ENCODE peak calls at places on chromosomes 3 and 15, in six cellular contexts. V, K, J, S, R and B are unnamed samples.

GRCh38 chr3:12303532-12303931 is 14.7 kb downstream of the PPARG start:
- DNase-seq in K (no peak), J (no peak), V (peak; percentile 99), S (no peak), R (no peak), B (no peak)

GRCh38 chr3:53236112-53236841 is 19.5 kb downstream of the TKT start:
- DNase-seq in J (peak; percentile 39), K (peak; percentile 66), R (peak; percentile 78), S (no peak), V (peak; percentile 88), B (no peak)

GRCh38 chr3:162710332-162711112 is 1213.9 kb downstream of the OTOL1 start:
- DNase-seq in R (peak; percentile 48), V (no peak), K (no peak), S (no peak), J (no peak), B (no peak)

GRCh38 chr3:176814252-176814651 is 383.0 kb downstream of the TBL1XR1 start:
- DNase-seq in K (peak; percentile 91), S (peak; percentile 45), R (peak; percentile 43), V (peak; percentile 35), J (no peak), B (peak; percentile 30)

GRCh38 chr3:176978441-176978840 is 218.8 kb downstream of the TBL1XR1 start:
- DNase-seq in V (peak; percentile 16), K (no peak), R (no peak), J (no peak), S (no peak), B (no peak)

GRCh38 chr3:34078418-34078817 is 280.0 kb downstream of the PDCD6IP start:
- DNase-seq in V (no peak), K (no peak), J (no peak), S (no peak), R (no peak), B (no peak)

GRCh38 chr3:111299070-111299672 is 227.6 kb downstream of the NECTIN3 start:
- DNase-seq in K (no peak), R (no peak), J (no peak), S (no peak), V (peak; percentile 51), B (no peak)

GRCh38 chr3:57974796-57975388 is 33.3 kb upstream of the FLNB start:
- DNase-seq in S (peak; percentile 28), J (no peak), R (no peak), V (peak; percentile 95), K (no peak), B (no peak)

GRCh38 chr15:78949461-78949860 is 4.6 kb upstream of the CTSH start:
- DNase-seq in V (no peak), S (no peak), J (no peak), K (no peak), R (no peak), B (no peak)

GRCh38 chr3:8712045-8712870 is 21.3 kb upstream of the CAV3 start:
- DNase-seq in R (no peak), S (no peak), K (no peak), V (peak; percentile 61), J (no peak), B (no peak)

GRCh38 chr3:8709801-8710524 is 23.6 kb upstream of the CAV3 start:
- DNase-seq in R (no peak), S (no peak), V (no peak), J (no peak), K (no peak), B (no peak)

GRCh38 chr3:8709287-8709686 is 24.3 kb upstream of the CAV3 start:
- DNase-seq in V (no peak), R (no peak), S (no peak), K (no peak), J (no peak), B (no peak)

GRCh38 chr3:8712871-8713360 is 20.7 kb upstream of the CAV3 start:
- DNase-seq in K (no peak), S (no peak), R (no peak), V (no peak), J (no peak), B (no peak)

GRCh38 chr3:8713901-8714759 is 19.5 kb upstream of the CAV3 start:
- DNase-seq in V (no peak), R (no peak), S (no peak), K (peak; percentile 73), J (no peak), B (no peak)
- TF ChIP-seq CTCF in V (peak; percentile 51), R (no peak), S (peak; percentile 50), K (peak; percentile 78), J (peak; percentile 34), B (no peak)

DNA sequence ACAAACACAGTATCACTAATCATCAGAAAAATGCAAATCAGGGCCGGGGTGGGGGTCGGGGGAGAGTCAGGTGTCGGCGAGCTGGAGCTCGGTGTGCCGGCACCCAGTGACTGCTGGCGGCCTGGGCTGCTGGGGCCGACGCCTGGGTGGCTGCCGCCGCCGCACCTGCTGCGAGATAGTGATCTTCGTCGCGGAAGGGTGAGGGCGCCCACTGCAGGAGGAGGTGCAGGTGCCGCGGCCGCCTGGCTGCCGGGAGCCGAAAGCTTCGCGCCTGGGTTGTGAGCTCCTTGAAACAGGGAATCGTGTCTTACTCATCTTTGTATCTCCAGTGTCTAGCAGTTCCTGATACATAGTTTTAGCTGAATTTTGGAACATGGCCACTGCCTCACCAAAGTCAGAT is 64.0 kb upstream of the CPOX start:
- DNase-seq in K (peak; percentile 78), J (peak; percentile 79), S (peak; percentile 33), R (peak; percentile 83), V (peak; percentile 9), B (no peak)
- TF ChIP-seq CTCF in K (peak; percentile 74), J (peak; percentile 91), S (no peak), R (peak; percentile 49), V (no peak), B (no peak)

GRCh38 chr3:138397983-138398382 is 36.4 kb upstream of the ESYT3 start:
- DNase-seq in J (no peak), S (no peak), R (no peak), V (no peak), K (peak; percentile 19), B (no peak)
- TF ChIP-seq CTCF in J (peak; percentile 10), S (peak; percentile 14), R (no peak), V (no peak), K (no peak), B (no peak)

GRCh38 chr3:35664460-35664919 is 25.2 kb downstream of the ARPP21 start:
- DNase-seq in S (peak; percentile 32), K (peak; percentile 66), J (no peak), R (peak; percentile 30), V (peak; percentile 18), B (peak; percentile 65)

GRCh38 chr3:35654471-35654870 is 15.1 kb downstream of the ARPP21 start:
- DNase-seq in V (no peak), J (no peak), K (no peak), R (no peak), S (no peak), B (no peak)

GRCh38 chr3:35665390-35666055 is 26.2 kb downstream of the ARPP21 start:
- DNase-seq in S (no peak), V (no peak), R (no peak), K (no peak), J (no peak), B (no peak)

GRCh38 chr3:35663471-35663870 is 24.1 kb downstream of the ARPP21 start:
- DNase-seq in J (no peak), S (no peak), K (no peak), R (no peak), V (peak; percentile 27), B (no peak)

GRCh38 chr3:35659808-35660207 is 20.5 kb downstream of the ARPP21 start:
- DNase-seq in K (no peak), J (peak; percentile 30), R (no peak), S (no peak), V (no peak), B (no peak)
- TF ChIP-seq CTCF in K (peak; percentile 51), J (peak; percentile 22), R (no peak), S (peak; percentile 28), V (no peak), B (no peak)

GRCh38 chr3:157159037-157159761 is 748 bp downstream of the CCNL1 start:
- DNase-seq in K (peak; percentile 54), R (peak; percentile 83), V (peak; percentile 37), S (peak; percentile 75), J (peak; percentile 96), B (peak; percentile 60)
- TF ChIP-seq CTCF in K (peak; percentile 37), R (peak; percentile 26), V (peak; percentile 15), S (peak; percentile 35), J (peak; percentile 28), B (no peak)

DNA sequence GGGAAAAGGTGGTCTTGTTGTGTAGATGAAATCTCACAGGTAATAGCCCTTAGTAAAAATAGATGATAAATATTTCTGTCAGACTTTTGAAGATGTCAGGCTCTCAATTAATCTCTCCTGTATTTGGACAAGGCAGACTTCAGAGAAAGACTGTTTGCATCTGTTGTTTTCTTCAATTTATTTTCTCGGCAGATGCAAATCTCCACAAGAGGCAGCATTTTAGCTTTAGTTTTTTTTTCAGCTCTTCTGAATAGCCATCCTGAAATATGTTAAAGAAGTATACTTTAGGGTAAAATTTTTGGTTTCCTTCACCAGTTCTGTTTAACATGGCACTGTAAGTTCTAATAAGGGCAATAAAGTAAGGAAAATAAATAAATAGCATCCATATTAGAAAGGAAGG is 685.1 kb downstream of the SI start:
- DNase-seq in R (no peak), S (no peak), K (no peak), V (no peak), J (no peak), B (no peak)
- TF ChIP-seq CTCF in R (no peak), S (no peak), K (peak; percentile 55), V (no peak), J (no peak), B (no peak)

GRCh38 chr3:39065197-39065596 is 13.4 kb downstream of the WDR48 start:
- DNase-seq in R (no peak), J (peak; percentile 48), V (peak; percentile 31), S (peak; percentile 41), K (peak; percentile 63), B (no peak)
- TF ChIP-seq CTCF in R (peak; percentile 36), J (peak; percentile 50), V (peak; percentile 49), S (peak; percentile 51), K (peak; percentile 64), B (no peak)

GRCh38 chr3:192915306-192915705 is 2.4 kb downstream of the MB21D2 start:
- DNase-seq in S (peak; percentile 21), V (peak; percentile 59), R (no peak), J (peak; percentile 41), K (peak; percentile 55), B (no peak)
- TF ChIP-seq CTCF in S (peak; percentile 50), V (peak; percentile 36), R (no peak), J (peak; percentile 23), K (peak; percentile 48), B (no peak)